ENCODE peak calls at places on chromosomes 13 and 19, in nine cellular contexts. G, T, M, I, D, V, W, L and B are unnamed samples. For H3K27me3, the result is how much of the 10 kb centered on the place peaks cover.

GRCh38 chr13:54787754-54788153 is 1759.1 kb downstream of the OLFM4 start:
- DNase-seq in L (no peak), W (no peak), I (no peak), V (no peak), G (no peak), M (no peak), T (no peak), D (no peak), B (no peak)

GRCh38 chr19:39430675-39431593 is 4.8 kb downstream of the RPS16 start:
- DNase-seq in G (no peak), T (peak), V (peak), W (no peak), I (no peak), M (no peak), L (no peak), D (peak), B (no peak)

GRCh38 chr13:21318891-21319532 is 140.1 kb downstream of the ZDHHC20 start:
- DNase-seq in V (no peak), T (no peak), I (no peak), M (no peak), W (no peak), D (no peak), L (no peak), G (no peak), B (no peak)

GRCh38 chr13:42969558-42970172 is 22.4 kb downstream of the EPSTI1 start:
- DNase-seq in L (peak), D (peak), M (no peak), W (peak), G (peak), T (peak), V (peak), I (peak), B (peak)

GRCh38 chr13:32528358-32528757 is 10.2 kb downstream of the N4BP2L2 start:
- DNase-seq in V (no peak), W (no peak), I (no peak), D (no peak), G (no peak), T (peak), L (no peak), M (no peak), B (no peak)

GRCh38 chr13:102687520-102687919 is 7.3 kb downstream of the METTL21C start:
- DNase-seq in V (no peak), L (no peak), G (peak), W (no peak), T (no peak), D (no peak), I (no peak), M (no peak), B (no peak)

GRCh38 chr19:41319500-41320184 is 9.7 kb downstream of the CCDC97 start:
- DNase-seq in I (no peak), D (no peak), G (no peak), V (peak), W (no peak), T (no peak), M (no peak), L (no peak), B (no peak)

GRCh38 chr13:52084971-52085370 is 43.9 kb downstream of the NEK5 start:
- DNase-seq in D (no peak), G (no peak), T (no peak), I (no peak), W (no peak), V (no peak), L (no peak), M (no peak), B (no peak)

GRCh38 chr13:37173214-37173613 is 67.8 kb upstream of the CSNK1A1L start:
- DNase-seq in T (peak), L (no peak), W (no peak), M (no peak), D (no peak), G (no peak), I (no peak), V (no peak), B (no peak)

GRCh38 chr13:24459234-24459633 is 53.3 kb downstream of the PARP4 start:
- DNase-seq in V (no peak), D (no peak), M (no peak), T (peak), W (no peak), G (no peak), L (no peak), I (no peak), B (no peak)

GRCh38 chr13:90272356-90272755 is 1075.1 kb upstream of the MIR17HG start:
- DNase-seq in W (no peak), D (no peak), M (no peak), L (no peak), I (no peak), V (no peak), T (no peak), G (no peak), B (no peak)

GRCh38 chr13:27371932-27372331 is 52.5 kb upstream of the GTF3A start:
- DNase-seq in G (no peak), D (no peak), W (no peak), M (no peak), I (no peak), T (no peak), L (no peak), V (no peak), B (no peak)

GRCh38 chr19:1401138-1401888 is at the start of gene GAMT:
- DNase-seq in I (no peak), W (no peak), T (no peak), D (peak), L (no peak), M (no peak), G (no peak), V (no peak), B (no peak)

GRCh38 chr13:77053192-77053591 is 26.2 kb upstream of the FBXL3 start:
- DNase-seq in V (no peak), I (no peak), G (no peak), W (no peak), L (no peak), T (no peak), D (no peak), M (no peak), B (no peak)

GRCh38 chr13:75050419-75051066 is 431.4 kb downstream of the TBC1D4 start:
- DNase-seq in D (no peak), M (no peak), T (peak), V (no peak), W (no peak), L (no peak), I (no peak), G (no peak), B (no peak)

GRCh38 chr13:107716241-107716640 is 499.1 kb downstream of the LIG4 start:
- DNase-seq in T (no peak), G (no peak), L (no peak), D (no peak), M (no peak), W (no peak), V (no peak), I (no peak), B (no peak)

GRCh38 chr13:53068841-53069520 is 40.4 kb downstream of the OLFM4 start:
- DNase-seq in W (no peak), D (no peak), T (no peak), I (no peak), M (no peak), L (no peak), V (no peak), G (peak), B (no peak)

GRCh38 chr13:30866692-30867669 is 39.1 kb upstream of the MEDAG start:
- DNase-seq in V (no peak), G (no peak), L (no peak), I (no peak), W (no peak), T (no peak), M (no peak), D (no peak), B (no peak)

GRCh38 chr19:2061936-2062729 is 11.1 kb upstream of the MKNK2 start:
- DNase-seq in I (no peak), T (no peak), L (no peak), G (no peak), W (no peak), M (no peak), V (no peak), D (no peak), B (no peak)

GRCh38 chr13:32323912-32324311 is 8.6 kb downstream of the BRCA2 start:
- DNase-seq in I (no peak), D (no peak), L (no peak), M (no peak), W (no peak), G (no peak), T (peak), V (no peak), B (no peak)

GRCh38 chr13:85137516-85137915 is 661.7 kb downstream of the SLITRK6 start:
- DNase-seq in G (no peak), W (no peak), D (no peak), M (no peak), I (no peak), T (no peak), V (no peak), L (no peak), B (no peak)

GRCh38 chr13:25732146-25732865 is 319.5 kb downstream of the SHISA2 start:
- DNase-seq in W (no peak), D (no peak), L (no peak), M (no peak), V (no peak), T (peak), G (no peak), I (no peak), B (no peak)

GRCh38 chr19:47861630-47862029 is 2.6 kb downstream of the TPRX2 start:
- DNase-seq in G (no peak), W (no peak), D (no peak), M (no peak), T (no peak), L (no peak), V (no peak), I (no peak), B (no peak)

GRCh38 chr19:49874503-49875157 is 2.5 kb downstream of the AKT1S1 start:
- DNase-seq in L (no peak), M (no peak), D (no peak), T (no peak), V (no peak), I (no peak), G (no peak), W (no peak), B (no peak)

GRCh38 chr13:111336666-111337065 is 16.2 kb downstream of the TEX29 start:
- DNase-seq in T (peak), M (no peak), W (no peak), V (no peak), L (no peak), G (no peak), I (no peak), D (no peak), B (no peak)

GRCh38 chr19:2148482-2149135 is 2.8 kb downstream of the AP3D1 start:
- DNase-seq in I (no peak), T (no peak), D (no peak), V (no peak), G (no peak), W (no peak), M (no peak), L (no peak), B (no peak)

GRCh38 chr13:114314074-114314912 is at the start of gene CHAMP1:
- DNase-seq in T (peak), I (peak), L (peak), V (peak), D (peak), M (peak), W (peak), G (peak), B (peak)
- TF ChIP-seq POLR2A in T (peak), I (peak), L (no peak), V (peak), D (peak), M (peak), W (peak), G (peak), B (peak)

DNA sequence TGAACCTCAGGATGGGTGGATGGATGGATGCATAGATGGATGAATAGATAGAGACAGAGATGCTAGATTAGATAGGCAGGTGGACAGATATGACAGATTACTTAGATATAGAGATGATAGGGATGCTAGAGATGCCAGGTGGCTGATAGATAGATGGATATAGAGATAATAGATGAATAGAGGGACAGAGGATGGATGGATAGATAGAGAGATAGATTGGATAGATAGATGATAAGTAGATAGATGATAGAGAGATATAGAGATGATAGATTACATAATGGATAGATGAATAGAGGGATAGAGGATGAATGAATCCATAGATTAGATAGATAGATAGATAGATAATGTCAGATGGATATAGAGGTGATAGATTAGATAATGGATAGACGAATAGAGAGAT is 88.4 kb upstream of the TM9SF2 start:
- DNase-seq in G (no peak), L (no peak), M (no peak), D (no peak), I (no peak), T (no peak), V (no peak), W (no peak), B (no peak)
- H3K27me3 ChIP-seq in G (under half), L (under half), M (under half), D (under half), I (under half), T (under half), V (under half), W (under half), B (under half)

GRCh38 chr19:23305555-23305954 is 55.4 kb upstream of the ZNF724 start:
- DNase-seq in D (no peak), V (no peak), M (no peak), L (no peak), G (no peak), T (no peak), W (no peak), I (no peak), B (no peak)
- TF ChIP-seq CTCF in D (no peak), V (no peak), M (no peak), L (no peak), G (no peak), T (no peak), W (no peak), I (no peak), B (no peak)

GRCh38 chr19:6803036-6803404 is 30.5 kb downstream of the VAV1 start:
- DNase-seq in V (no peak), M (no peak), W (no peak), G (no peak), D (no peak), I (no peak), T (no peak), L (no peak), B (no peak)

GRCh38 chr19:6801397-6802086 is 29.0 kb downstream of the VAV1 start:
- DNase-seq in G (peak), T (no peak), D (peak), M (peak), V (peak), W (peak), L (no peak), I (peak), B (peak)

GRCh38 chr19:6806488-6806887 is 34.0 kb downstream of the VAV1 start:
- DNase-seq in V (no peak), W (no peak), G (no peak), I (no peak), D (no peak), M (no peak), L (no peak), T (no peak), B (no peak)

GRCh38 chr19:6800991-6801396 is 28.5 kb downstream of the VAV1 start:
- DNase-seq in L (no peak), I (no peak), T (peak), W (no peak), D (no peak), G (no peak), M (no peak), V (no peak), B (no peak)

GRCh38 chr19:6802336-6803035 is 30.0 kb downstream of the VAV1 start:
- DNase-seq in M (peak), D (peak), L (no peak), T (no peak), I (peak), G (peak), V (peak), W (no peak), B (peak)
- TF ChIP-seq POLR2A in M (no peak), D (no peak), L (no peak), T (no peak), I (no peak), G (no peak), V (no peak), W (no peak), B (no peak)

GRCh38 chr19:10519421-10519820 is 2.2 kb upstream of the S1PR5 start:
- DNase-seq in D (no peak), L (no peak), V (no peak), M (no peak), I (no peak), T (no peak), G (no peak), W (no peak), B (no peak)

GRCh38 chr19:10516671-10517286 is 468 bp downstream of the S1PR5 start:
- DNase-seq in T (no peak), I (no peak), W (no peak), V (no peak), D (no peak), M (no peak), G (no peak), L (no peak), B (no peak)

GRCh38 chr19:10518444-10519361 is 1.5 kb upstream of the S1PR5 start:
- DNase-seq in W (no peak), L (no peak), M (no peak), V (no peak), D (no peak), I (no peak), G (no peak), T (no peak), B (no peak)

GRCh38 chr19:10517361-10517759 is at the start of gene S1PR5:
- DNase-seq in M (no peak), L (no peak), T (no peak), D (no peak), G (no peak), W (no peak), I (no peak), V (no peak), B (no peak)

GRCh38 chr19:10517760-10518443 is 655 bp upstream of the S1PR5 start:
- DNase-seq in G (no peak), L (no peak), W (no peak), I (no peak), M (no peak), T (peak), V (no peak), D (no peak), B (no peak)
- H3K27me3 ChIP-seq in G (under half), L (under half), W (under half), I (half or more), M (under half), T (half or more), V (under half), D (under half), B (under half)

GRCh38 chr13:46936525-46936924 is 39.7 kb upstream of the HTR2A start:
- DNase-seq in V (no peak), M (no peak), I (no peak), D (no peak), L (no peak), W (no peak), T (no peak), G (no peak), B (no peak)
- TF ChIP-seq CTCF in V (no peak), M (no peak), I (no peak), D (no peak), L (no peak), W (no peak), T (no peak), G (no peak), B (no peak)

GRCh38 chr19:55279773-55280643 is at the start of gene HSPBP1:
- DNase-seq in W (peak), L (peak), I (peak), M (peak), D (peak), V (peak), T (peak), G (peak), B (peak)
- TF ChIP-seq POLR2A in W (peak), L (no peak), I (no peak), M (no peak), D (no peak), V (peak), T (peak), G (no peak), B (no peak)

DNA sequence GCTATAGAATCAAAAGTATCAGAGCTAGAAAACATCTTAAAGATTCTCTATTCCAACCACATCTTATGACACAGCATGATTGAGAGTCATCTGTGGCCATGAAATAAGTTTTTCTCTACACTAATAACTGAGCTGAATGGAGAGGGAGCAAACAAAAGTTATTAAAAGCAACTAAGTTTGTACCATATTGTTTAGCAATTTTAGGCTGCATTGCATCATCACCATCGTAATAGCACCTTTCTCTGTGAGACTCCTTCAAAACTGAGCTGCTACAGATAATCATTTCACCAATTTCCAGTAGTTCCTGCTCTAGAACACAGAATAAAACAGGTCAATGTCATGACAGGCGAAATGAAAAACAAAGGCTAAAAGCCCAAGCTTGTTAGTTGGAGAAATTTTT is 1183.9 kb downstream of the DIAPH3 start:
- DNase-seq in W (no peak), G (no peak), I (no peak), V (no peak), T (no peak), L (no peak), D (no peak), M (no peak), B (no peak)
- H3K27me3 ChIP-seq in W (under half), G (under half), I (under half), V (under half), T (under half), L (under half), D (under half), M (under half), B (under half)